ENCODE peak calls at places on chromosomes 12 and 14, in five cellular contexts. M is iPS DF 6.9, I is T-helper 2 cell, G is RPMI8226, W is LHCN-M2. J is an unnamed sample.
A peak's percentile ranks its signal among the peaks of the same experiment; 100 is the strongest.

GRCh38 chr14:36442824-36443241 is 77.2 kb downstream of the NKX2-1 start:
- DNase-seq in G (no peak), W (no peak), M (no peak), I (no peak), J (no peak)

GRCh38 chr12:46603776-46604456 is 221.9 kb downstream of the SLC38A4 start:
- DNase-seq in I (no peak), M (no peak), W (no peak), G (no peak), J (no peak)

GRCh38 chr14:50003213-50004021 is 110.5 kb downstream of the ARF6 start:
- DNase-seq in I (peak; percentile 85), G (peak; percentile 87), W (peak; percentile 72), M (no peak), J (peak; percentile 76)

GRCh38 chr12:81365284-81365683 is 287.4 kb downstream of the ACSS3 start:
- DNase-seq in I (no peak), M (no peak), W (no peak), G (no peak), J (no peak)

GRCh38 chr12:32983968-32984367 is 87.4 kb upstream of the PKP2 start:
- DNase-seq in I (no peak), W (peak; percentile 4), G (peak; percentile 40), M (no peak), J (no peak)

GRCh38 chr12:102095677-102096263 is 24.1 kb downstream of the NUP37 start:
- DNase-seq in G (peak; percentile 3), M (no peak), I (no peak), W (peak; percentile 24), J (peak; percentile 57)

GRCh38 chr12:114480309-114481199 is 74.6 kb upstream of the TBX5 start:
- DNase-seq in I (no peak), W (no peak), G (no peak), M (no peak), J (no peak)

GRCh38 chr12:80412343-80412953 is 31.6 kb upstream of the PTPRQ start:
- DNase-seq in G (peak; percentile 67), I (no peak), W (peak; percentile 69), M (peak; percentile 16), J (peak; percentile 72)

GRCh38 chr14:24888532-24888931 is 161.4 kb downstream of the STXBP6 start:
- DNase-seq in I (no peak), W (no peak), G (no peak), M (no peak), J (no peak)

GRCh38 chr12:42819801-42820200 is 230.3 kb upstream of the PRICKLE1 start:
- DNase-seq in I (no peak), G (no peak), M (no peak), W (peak; percentile 5), J (no peak)